ENCODE peak calls at places on chromosomes 3 and 15, in eight cellular contexts. J is WERI-Rb-1; A is left ventricle myocardium inferior; T is uterus; S is heart left ventricle; H is mammary epithelial cell; V is aorta; E is CD8-positive, alpha-beta T cell. Q is an unnamed sample. For H3K27me3 and H3K9me3, the result is how much of the 10 kb centered on the place peaks cover.

GRCh38 chr15:81298606-81299005 is 25.3 kb downstream of the STARD5 start:
- DNase-seq in J (no peak), A (no peak), T (no peak), S (no peak), H (no peak), V (no peak), E (no peak), Q (no peak)

GRCh38 chr3:18082551-18083272 is 340.3 kb upstream of the TBC1D5 start:
- DNase-seq in J (no peak), A (no peak), T (no peak), S (no peak), H (no peak), V (no peak), E (no peak), Q (no peak)

GRCh38 chr3:47261301-47261700 is 21.3 kb downstream of the KIF9 start:
- DNase-seq in J (no peak), A (no peak), T (no peak), S (no peak), H (peak), V (peak), E (no peak), Q (no peak)

GRCh38 chr3:177776656-177777055 is 579.4 kb upstream of the TBL1XR1 start:
- DNase-seq in J (no peak), A (no peak), T (no peak), S (no peak), H (peak), V (no peak), E (no peak), Q (no peak)

GRCh38 chr3:151838574-151839312 is 24.8 kb downstream of the AADAC start:
- DNase-seq in J (peak), A (no peak), T (peak), S (peak), H (peak), V (no peak), E (peak), Q (no peak)

GRCh38 chr15:67048281-67049279 is 16.8 kb upstream of the SMAD3 start:
- DNase-seq in J (no peak), A (peak), T (peak), S (no peak), H (peak), V (peak), E (no peak), Q (no peak)

GRCh38 chr15:42137461-42138261 is 18.8 kb downstream of the PLA2G4F start:
- DNase-seq in J (no peak), A (no peak), T (no peak), S (no peak), H (peak), V (peak), E (no peak), Q (no peak)

GRCh38 chr3:45896069-45896468 is 9.7 kb downstream of the CCR9 start:
- DNase-seq in J (no peak), A (no peak), T (no peak), S (no peak), H (no peak), V (no peak), E (no peak), Q (no peak)

GRCh38 chr15:42152196-42152920 is 4.1 kb downstream of the PLA2G4F start:
- DNase-seq in J (no peak), A (peak), T (peak), S (no peak), H (peak), V (no peak), E (no peak), Q (no peak)

GRCh38 chr3:64454179-64454578 is 228.9 kb upstream of the PRICKLE2 start:
- DNase-seq in J (no peak), A (no peak), T (no peak), S (no peak), H (no peak), V (no peak), E (no peak), Q (no peak)

GRCh38 chr3:5840091-5840490 is 652.6 kb downstream of the EDEM1 start:
- DNase-seq in J (no peak), A (no peak), T (no peak), S (no peak), H (no peak), V (no peak), E (no peak), Q (no peak)

GRCh38 chr3:137163241-137163916 is 205.6 kb downstream of the IL20RB start:
- DNase-seq in J (peak), A (no peak), T (peak), S (peak), H (no peak), V (no peak), E (no peak), Q (no peak)

GRCh38 chr15:89179966-89180875 is 41.2 kb downstream of the RLBP1 start:
- DNase-seq in J (no peak), A (no peak), T (no peak), S (no peak), H (peak), V (no peak), E (no peak), Q (no peak)

GRCh38 chr3:14789640-14790285 is 29.0 kb upstream of the FGD5 start:
- DNase-seq in J (no peak), A (no peak), T (no peak), S (no peak), H (no peak), V (peak), E (no peak), Q (no peak)

GRCh38 chr3:12288466-12289129 is at the start of gene PPARG:
- DNase-seq in J (peak), A (peak), T (peak), S (peak), H (no peak), V (peak), E (no peak), Q (no peak)

GRCh38 chr3:12286504-12286903 is 2.4 kb upstream of the PPARG start:
- DNase-seq in J (no peak), A (no peak), T (no peak), S (no peak), H (no peak), V (no peak), E (no peak), Q (no peak)

GRCh38 chr3:12286927-12287726 is 1.7 kb upstream of the PPARG start:
- DNase-seq in J (peak), A (peak), T (peak), S (peak), H (no peak), V (peak), E (no peak), Q (no peak)

GRCh38 chr3:12287727-12288465 is 974 bp upstream of the PPARG start:
- DNase-seq in J (peak), A (peak), T (peak), S (peak), H (no peak), V (peak), E (no peak), Q (no peak)

GRCh38 chr3:12289562-12289961 is 692 bp downstream of the PPARG start:
- DNase-seq in J (no peak), A (no peak), T (no peak), S (no peak), H (no peak), V (no peak), E (no peak), Q (no peak)
- H3K27me3 ChIP-seq in J (under half), A (under half), T (under half), S (under half), H (under half), V (under half), E (under half), Q (under half)

GRCh38 chr3:75727985-75728384 is 57.4 kb downstream of the ZNF717 start:
- DNase-seq in J (no peak), A (no peak), T (no peak), S (no peak), H (no peak), V (no peak), E (no peak), Q (no peak)
- H3K9me3 ChIP-seq in J (under half), A (half or more), T (under half), S (under half), H (under half), V (under half), E (under half), Q (under half)

GRCh38 chr3:129005526-129006303 is 4.6 kb downstream of the EFCC1 start:
- DNase-seq in J (no peak), A (peak), T (no peak), S (no peak), H (no peak), V (no peak), E (no peak), Q (no peak)
- H3K27me3 ChIP-seq in J (under half), A (half or more), T (under half), S (half or more), H (under half), V (under half), E (under half), Q (under half)

DNA sequence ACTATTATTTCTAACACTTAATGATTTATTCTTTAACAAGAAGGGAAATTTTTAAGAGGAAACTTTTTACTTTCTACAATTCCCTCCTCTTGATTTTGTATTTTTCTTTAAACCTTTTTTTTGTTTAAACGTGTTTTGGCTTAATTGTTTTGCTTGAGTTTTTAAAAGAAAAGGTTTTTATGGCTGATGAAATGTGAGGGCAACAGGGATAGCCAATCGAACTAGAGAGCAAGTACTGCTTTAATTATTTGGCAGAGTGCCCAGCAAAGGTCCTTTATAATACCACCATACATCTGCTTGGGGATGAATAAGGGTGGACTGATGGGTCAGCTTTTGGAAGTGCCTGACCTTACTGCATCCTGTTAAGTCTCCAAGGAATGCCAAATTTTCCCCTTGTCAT is 19.6 kb upstream of the MTHFS start:
- DNase-seq in J (no peak), A (no peak), T (no peak), S (no peak), H (no peak), V (no peak), E (no peak), Q (no peak)
- H3K9me3 ChIP-seq in J (under half), A (half or more), T (under half), S (half or more), H (under half), V (under half), E (under half), Q (under half)

GRCh38 chr3:122063908-122064307 is 8.7 kb downstream of the CD86 start:
- DNase-seq in J (no peak), A (no peak), T (no peak), S (no peak), H (no peak), V (no peak), E (no peak), Q (no peak)
- H3K27me3 ChIP-seq in J (under half), A (under half), T (under half), S (under half), H (under half), V (under half), E (under half), Q (under half)

DNA sequence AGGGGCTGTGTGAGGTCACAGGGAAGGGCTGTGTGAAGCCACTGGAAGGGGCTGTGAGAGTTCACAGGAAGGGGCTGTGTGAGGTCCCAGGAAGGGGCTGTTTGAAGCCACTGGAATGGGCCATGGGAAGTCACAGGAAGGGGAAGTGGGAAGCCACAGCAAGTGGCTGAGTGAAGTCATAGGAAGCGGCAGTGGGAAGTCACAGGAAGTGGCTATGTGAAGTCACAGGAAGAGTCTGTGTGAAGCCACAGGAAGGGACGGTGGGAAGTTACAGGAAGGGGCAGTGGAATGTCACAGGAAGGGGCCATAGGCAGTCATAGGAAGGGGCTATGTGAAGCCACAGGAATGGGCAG is 37.4 kb downstream of the GASK1A start:
- DNase-seq in J (no peak), A (no peak), T (no peak), S (no peak), H (no peak), V (no peak), E (no peak), Q (no peak)
- H3K9me3 ChIP-seq in J (under half), A (under half), T (under half), S (under half), H (under half), V (under half), E (half or more), Q (under half)

GRCh38 chr15:56322444-56322843 is 42.8 kb upstream of the TEX9 start:
- DNase-seq in J (no peak), A (no peak), T (no peak), S (no peak), H (no peak), V (no peak), E (no peak), Q (no peak)
- H3K27me3 ChIP-seq in J (under half), A (under half), T (under half), S (under half), H (under half), V (under half), E (under half), Q (under half)

GRCh38 chr15:38691951-38692788 is 127.6 kb upstream of the RASGRP1 start:
- DNase-seq in J (peak), A (no peak), T (no peak), S (no peak), H (no peak), V (no peak), E (no peak), Q (no peak)

GRCh38 chr15:38690737-38691332 is 126.2 kb upstream of the RASGRP1 start:
- DNase-seq in J (peak), A (peak), T (peak), S (peak), H (peak), V (peak), E (peak), Q (peak)

GRCh38 chr15:38691365-38691764 is 126.8 kb upstream of the RASGRP1 start:
- DNase-seq in J (no peak), A (no peak), T (no peak), S (no peak), H (no peak), V (no peak), E (no peak), Q (no peak)

GRCh38 chr15:38690221-38690620 is 125.6 kb upstream of the RASGRP1 start:
- DNase-seq in J (no peak), A (no peak), T (no peak), S (no peak), H (no peak), V (no peak), E (no peak), Q (no peak)

GRCh38 chr15:38692789-38693062 is 128.1 kb upstream of the RASGRP1 start:
- DNase-seq in J (no peak), A (no peak), T (no peak), S (no peak), H (no peak), V (no peak), E (no peak), Q (no peak)
- H3K9me3 ChIP-seq in J (under half), A (under half), T (under half), S (under half), H (under half), V (under half), E (under half), Q (under half)

GRCh38 chr15:60372756-60373155 is 25.0 kb downstream of the ANXA2 start:
- DNase-seq in J (no peak), A (no peak), T (no peak), S (no peak), H (no peak), V (no peak), E (no peak), Q (no peak)
- H3K27me3 ChIP-seq in J (under half), A (under half), T (under half), S (under half), H (under half), V (under half), E (under half), Q (under half)